ENCODE peak calls at places on chromosomes 11 and 22, in five cellular contexts. B is SK-N-SH, S is pancreas, I is body of pancreas, Q is fibroblast of lung. X is an unnamed sample.

GRCh38 chr11:5507177-5507576 is 2.6 kb downstream of the UBQLN3 start:
- DNase-seq in Q (no peak), S (no peak), B (no peak), I (no peak), X (no peak)

GRCh38 chr11:8083871-8084281 is 2.9 kb downstream of the TUB start:
- DNase-seq in S (no peak), B (no peak), Q (no peak), I (no peak), X (no peak)

GRCh38 chr11:125464671-125465070 is 31.4 kb downstream of the FEZ1 start:
- DNase-seq in Q (no peak), I (no peak), B (no peak), S (no peak), X (no peak)

GRCh38 chr11:107827041-107827440 is 31.5 kb downstream of the SLC35F2 start:
- DNase-seq in Q (no peak), S (no peak), I (no peak), B (no peak), X (no peak)

GRCh38 chr22:38398609-38399401 is 56.2 kb downstream of the KCNJ4 start:
- DNase-seq in S (peak; percentile 95), Q (peak; percentile 68), I (peak; percentile 94), B (peak; percentile 87), X (peak; percentile 82)

GRCh38 chr22:46533434-46533833 is 4.0 kb downstream of the CELSR1 start:
- DNase-seq in B (no peak), I (no peak), S (no peak), Q (no peak), X (no peak)

GRCh38 chr11:134439181-134439580 is 27.1 kb upstream of the B3GAT1 start:
- DNase-seq in Q (no peak), I (no peak), B (no peak), S (no peak), X (no peak)

GRCh38 chr11:66408488-66409214 is 12.2 kb upstream of the NPAS4 start:
- DNase-seq in B (peak; percentile 95), I (peak; percentile 87), S (peak; percentile 89), Q (peak; percentile 90), X (peak; percentile 92)

GRCh38 chr11:69545976-69546617 is 64.6 kb downstream of the LINC01488 start:
- DNase-seq in B (no peak), S (no peak), Q (no peak), I (no peak), X (no peak)

GRCh38 chr11:1532606-1533341 is 39.3 kb downstream of the DUSP8 start:
- DNase-seq in Q (peak; percentile 83), I (no peak), B (no peak), S (no peak), X (no peak)

GRCh38 chr11:119694334-119694733 is 34.7 kb downstream of the NECTIN1 start:
- DNase-seq in Q (peak; percentile 43), B (no peak), S (peak; percentile 71), I (peak; percentile 66), X (peak; percentile 26)

DNA sequence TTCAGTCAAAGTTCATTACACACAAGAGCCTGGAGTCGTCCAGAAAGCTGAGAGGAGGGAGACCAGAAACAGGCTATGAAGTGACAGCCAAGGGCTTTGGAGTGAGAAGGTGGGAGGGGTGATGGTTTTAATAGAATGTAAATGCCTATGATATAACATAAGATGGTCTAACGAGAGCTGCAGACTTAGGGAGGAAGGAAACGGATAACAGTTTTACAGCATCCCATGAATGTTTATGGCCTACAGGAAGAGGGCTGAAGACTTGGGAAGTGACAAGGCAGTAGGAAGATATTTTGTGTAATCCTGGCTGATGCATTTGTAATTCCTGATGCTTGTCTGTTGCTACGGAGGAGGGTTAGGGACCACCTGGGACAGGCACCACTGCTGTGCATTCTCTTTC is 62.0 kb downstream of the DHCR7 start:
- DNase-seq in B (no peak), S (no peak), Q (no peak), I (no peak), X (no peak)
- H3K4me1 ChIP-seq in B (no peaks in the 10 kb centered on the region), S (no peaks in the 10 kb centered on the region), Q (no peaks in the 10 kb centered on the region), I (no peaks in the 10 kb centered on the region), X (no peaks in the 10 kb centered on the region)

DNA sequence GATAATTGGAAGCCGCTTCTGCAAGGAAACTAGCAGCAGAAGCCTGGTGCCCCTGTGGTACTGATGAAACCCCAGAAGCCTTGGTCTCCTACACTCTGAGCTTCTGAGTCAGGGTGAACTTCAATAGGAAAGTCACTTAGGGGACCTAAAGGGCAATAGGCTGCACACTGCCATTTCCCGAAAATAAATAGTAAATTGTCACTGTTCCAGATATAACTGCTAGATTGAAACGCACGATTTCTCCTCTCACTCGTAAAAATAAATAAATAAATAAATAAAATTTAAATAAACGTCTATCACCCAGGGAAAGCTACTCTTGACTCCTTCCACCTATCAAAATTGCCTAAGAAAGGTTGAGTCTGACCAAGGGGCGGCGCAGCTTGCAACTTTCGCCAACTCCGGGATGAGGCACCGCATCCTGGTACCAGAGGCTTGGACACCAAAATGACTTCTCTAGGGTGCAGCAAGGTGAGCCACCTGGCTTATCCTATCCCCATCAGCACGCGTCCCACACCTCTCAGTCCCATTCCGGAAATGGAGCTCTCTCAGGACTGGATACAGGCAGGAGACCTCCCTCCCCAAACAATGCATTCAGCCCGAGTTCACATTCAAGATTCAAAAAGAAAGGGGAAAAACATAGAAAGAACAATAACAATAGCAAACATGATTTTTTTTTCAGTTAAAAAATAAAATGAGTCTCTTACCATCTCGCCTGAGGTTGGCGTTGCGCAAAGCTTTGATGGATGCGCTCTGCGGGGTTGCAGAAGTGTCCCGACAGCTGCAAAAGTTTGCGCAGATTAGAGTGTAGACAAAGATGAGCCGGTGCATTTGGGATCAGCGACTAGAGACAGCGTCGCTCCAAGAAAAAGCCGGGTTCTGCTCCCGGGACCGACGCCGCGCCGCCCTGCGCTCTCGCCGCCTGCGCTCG is 583 bp downstream of the PDGFD start:
- DNase-seq in S (no peak), I (peak; percentile 47), B (peak; percentile 25), Q (peak; percentile 44), X (no peak)
- TF ChIP-seq CTCF in S (no peak), I (peak; percentile 1), B (no peak), Q (no peak), X (no peak)

GRCh38 chr11:118628861-118629549 is 21.6 kb downstream of the PHLDB1 start:
- DNase-seq in I (no peak), B (no peak), S (no peak), Q (no peak), X (no peak)
- H3K4me1 ChIP-seq in I (peaks cover 16% of the 10 kb centered on the region), B (peaks cover 20% of the 10 kb centered on the region), S (peaks cover 2% of the 10 kb centered on the region), Q (peaks cover 9% of the 10 kb centered on the region), X (no peaks in the 10 kb centered on the region)

DNA sequence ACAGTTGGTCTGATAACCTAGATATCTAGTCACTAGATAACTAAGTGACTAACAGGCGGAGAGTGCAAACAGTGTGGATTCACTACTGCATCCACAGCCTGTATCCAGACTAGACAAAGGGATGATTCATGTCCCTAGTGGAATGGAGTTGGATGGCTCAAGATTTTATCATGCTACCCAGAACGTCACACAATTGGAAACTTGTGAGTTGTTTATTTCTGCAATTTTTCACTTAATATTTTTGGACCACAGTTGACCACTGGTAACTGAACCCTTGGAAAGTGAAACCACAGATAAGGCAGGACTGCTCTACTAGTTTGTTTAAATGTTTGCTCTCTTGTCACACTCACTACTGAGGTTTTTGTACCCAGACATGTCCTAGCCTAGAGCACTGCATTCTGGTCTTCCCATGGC is 76.0 kb downstream of the UBASH3B start:
- DNase-seq in S (no peak), B (no peak), Q (peak; percentile 89), I (no peak), X (no peak)
- TF ChIP-seq CTCF in S (no peak), B (no peak), Q (no peak), I (no peak), X (no peak)

GRCh38 chr22:44837481-44837880 is 85.1 kb downstream of the ARHGAP8 start:
- DNase-seq in B (peak; percentile 69), Q (no peak), I (no peak), S (no peak), X (no peak)
- H3K4me1 ChIP-seq in B (peaks cover 7% of the 10 kb centered on the region), Q (no peaks in the 10 kb centered on the region), I (no peaks in the 10 kb centered on the region), S (no peaks in the 10 kb centered on the region), X (no peaks in the 10 kb centered on the region)

GRCh38 chr22:41688365-41689211 is at the start of gene SNU13:
- DNase-seq in Q (peak; percentile 92), S (peak; percentile 88), B (peak; percentile 84), I (peak; percentile 90), X (peak; percentile 94)
- TF ChIP-seq CTCF in Q (no peak), S (no peak), B (no peak), I (peak; percentile 9), X (no peak)

GRCh38 chr22:19131685-19132015 is 542 bp downstream of the TSSK2 start:
- DNase-seq in S (no peak), Q (no peak), I (no peak), B (no peak), X (no peak)

GRCh38 chr22:19130959-19131684 is at the start of gene TSSK2:
- DNase-seq in S (peak; percentile 28), Q (no peak), B (no peak), I (no peak), X (no peak)

GRCh38 chr22:19128009-19128401 is 3.1 kb upstream of the TSSK2 start:
- DNase-seq in S (no peak), I (no peak), Q (no peak), B (no peak), X (no peak)

GRCh38 chr22:19128946-19129727 is 2.0 kb upstream of the TSSK2 start:
- DNase-seq in B (no peak), S (no peak), I (no peak), Q (no peak), X (no peak)

GRCh38 chr22:19129871-19130270 is 1.2 kb upstream of the TSSK2 start:
- DNase-seq in Q (no peak), I (no peak), S (no peak), B (no peak), X (no peak)
- H3K4me1 ChIP-seq in Q (no peaks in the 10 kb centered on the region), I (peaks cover 10% of the 10 kb centered on the region), S (no peaks in the 10 kb centered on the region), B (no peaks in the 10 kb centered on the region), X (no peaks in the 10 kb centered on the region)

DNA sequence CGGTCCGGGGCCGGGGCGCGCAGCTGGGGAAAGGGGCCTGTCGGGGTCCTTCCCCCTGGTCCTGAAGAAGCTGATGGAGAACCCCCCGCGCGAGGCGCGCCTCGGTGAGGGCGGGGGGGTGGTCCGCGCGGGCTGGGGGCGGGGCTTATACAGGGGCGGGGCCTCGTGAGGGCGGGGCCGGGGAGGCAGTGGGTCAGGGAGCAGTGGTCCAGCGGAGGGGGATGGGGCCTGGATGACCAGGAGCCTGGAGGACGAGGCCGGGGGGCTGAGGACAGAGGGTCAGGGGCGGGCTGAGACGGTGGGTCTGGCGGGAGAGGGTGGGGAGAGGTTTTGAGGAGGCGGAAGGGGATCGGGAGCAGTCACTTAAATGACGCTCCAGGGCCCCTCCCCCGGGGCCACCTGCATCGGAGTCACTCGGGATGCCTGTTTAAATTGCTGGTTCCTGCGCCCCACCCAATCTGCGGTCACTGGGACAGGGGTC is 396 bp downstream of the TEF start:
- DNase-seq in S (peak; percentile 82), I (peak; percentile 67), Q (no peak), B (peak; percentile 87), X (peak; percentile 75)
- TF ChIP-seq CTCF in S (no peak), I (no peak), Q (no peak), B (no peak), X (no peak)

GRCh38 chr22:20129747-20130014 is 1.9 kb upstream of the ZDHHC8 start:
- DNase-seq in B (no peak), S (no peak), Q (no peak), I (no peak), X (no peak)
- H3K4me1 ChIP-seq in B (peaks cover 27% of the 10 kb centered on the region), S (peaks cover 6% of the 10 kb centered on the region), Q (peaks cover 5% of the 10 kb centered on the region), I (peaks cover 37% of the 10 kb centered on the region), X (peaks cover 32% of the 10 kb centered on the region)

DNA sequence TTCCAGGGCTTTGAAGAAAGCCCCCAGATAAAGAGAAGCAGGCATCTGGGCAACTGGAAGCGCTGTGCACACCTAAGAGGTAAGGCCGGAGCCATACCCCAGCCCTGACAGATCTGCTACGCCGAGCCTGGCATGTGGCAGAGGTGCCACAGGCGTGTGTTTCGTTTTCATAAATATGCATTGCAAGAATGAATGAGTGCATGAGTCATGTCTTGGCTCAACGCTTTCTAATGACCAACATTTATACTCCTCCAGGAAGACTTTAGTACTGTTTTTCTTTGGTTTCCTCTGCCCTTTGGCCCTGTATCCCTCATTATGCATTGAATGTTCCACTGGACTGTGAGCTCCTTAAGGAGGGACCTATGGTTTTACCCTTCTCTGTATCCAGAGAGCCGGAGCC is 38.7 kb upstream of the CSNK2A3 start:
- DNase-seq in B (no peak), Q (peak; percentile 90), S (no peak), I (no peak), X (no peak)
- TF ChIP-seq CTCF in B (no peak), Q (no peak), S (no peak), I (no peak), X (no peak)

X was measured in DND-41.